ENCODE peak calls at places on chromosome 18, in ten cellular contexts. L is endothelial cell of umbilical vein; C is spleen; S is CD8-positive, alpha-beta memory T cell; J is RWPE2; E is breast epithelium; H is tibial nerve; T is ascending aorta; O is gastrocnemius medialis; V is mesendoderm. M is an unnamed sample. For H3K27me3, H3K36me3 and H3K4me1, the result is how much of the 10 kb centered on the place peaks cover.

GRCh38 chr18:45617284-45617683 is 2.0 kb downstream of the SLC14A2 start:
- DNase-seq in J (peak), V (no peak), E (peak), T (peak), L (no peak), S (no peak), H (peak), O (peak), C (no peak), M (peak)

GRCh38 chr18:10797882-10798281 is 272.1 kb downstream of the NAPG start:
- DNase-seq in C (no peak), H (no peak), O (no peak), J (no peak), L (no peak), E (no peak), T (no peak), V (peak), S (no peak), M (no peak)

GRCh38 chr18:39346916-39347315 is 1781.3 kb upstream of the CELF4 start:
- DNase-seq in V (no peak), O (no peak), J (no peak), E (no peak), T (no peak), H (no peak), C (no peak), S (no peak), L (no peak), M (no peak)

GRCh38 chr18:46555213-46555612 is 101.8 kb downstream of the LOXHD1 start:
- DNase-seq in V (no peak), C (no peak), S (no peak), E (no peak), J (no peak), H (no peak), O (no peak), L (no peak), T (no peak), M (no peak)

GRCh38 chr18:26965206-26965605 is 99.7 kb upstream of the AQP4 start:
- DNase-seq in T (no peak), H (no peak), E (no peak), J (no peak), V (no peak), O (no peak), L (no peak), S (no peak), C (no peak), M (no peak)

GRCh38 chr18:22167091-22167470 is 2.3 kb upstream of the GATA6 start:
- DNase-seq in H (no peak), J (no peak), O (no peak), S (no peak), C (no peak), T (no peak), V (no peak), E (no peak), L (no peak), M (peak)

GRCh38 chr18:9333441-9334350 is 877 bp upstream of the TWSG1 start:
- DNase-seq in T (no peak), V (no peak), E (no peak), H (no peak), C (peak), L (peak), J (no peak), O (peak), S (peak), M (no peak)

GRCh38 chr18:29154758-29155725 is 978.1 kb upstream of the CDH2 start:
- DNase-seq in E (no peak), T (no peak), L (peak), O (no peak), J (peak), S (no peak), C (no peak), H (no peak), V (no peak), M (no peak)

GRCh38 chr18:44679912-44680270 is 797 bp upstream of the SETBP1 start:
- DNase-seq in E (peak), S (peak), O (peak), T (no peak), C (peak), L (peak), H (peak), J (peak), V (peak), M (peak)

GRCh38 chr18:29841631-29842030 is 1200.9 kb downstream of the DSC3 start:
- DNase-seq in O (no peak), J (no peak), H (no peak), T (no peak), C (no peak), L (no peak), V (no peak), S (no peak), E (no peak), M (no peak)

GRCh38 chr18:475202-475624 is 25.3 kb downstream of the COLEC12 start:
- DNase-seq in O (no peak), T (no peak), J (no peak), S (no peak), E (no peak), V (peak), L (peak), H (no peak), C (no peak), M (no peak)

GRCh38 chr18:13179566-13180113 is 38.9 kb upstream of the LDLRAD4 start:
- DNase-seq in S (no peak), V (no peak), E (no peak), O (no peak), C (no peak), T (no peak), J (no peak), H (no peak), L (no peak), M (no peak)

GRCh38 chr18:9446839-9447238 is 28.5 kb upstream of the RALBP1 start:
- DNase-seq in C (no peak), L (no peak), H (no peak), V (no peak), E (no peak), O (no peak), S (no peak), J (no peak), T (no peak), M (no peak)

GRCh38 chr18:46622999-46623398 is 34.0 kb downstream of the LOXHD1 start:
- DNase-seq in V (peak), E (no peak), T (no peak), J (no peak), C (no peak), O (no peak), L (no peak), H (no peak), S (no peak), M (no peak)

GRCh38 chr18:48769006-48769646 is 181.6 kb downstream of the SMAD7 start:
- DNase-seq in E (no peak), H (no peak), L (no peak), O (no peak), S (no peak), T (no peak), J (no peak), V (no peak), C (no peak), M (no peak)

GRCh38 chr18:23740105-23740830 is 51.0 kb downstream of the LAMA3 start:
- DNase-seq in V (no peak), T (no peak), S (no peak), J (no peak), E (no peak), C (no peak), H (no peak), O (no peak), L (no peak), M (no peak)

GRCh38 chr18:24964213-24964612 is 387.8 kb downstream of the ZNF521 start:
- DNase-seq in O (peak), C (no peak), T (no peak), J (no peak), L (no peak), E (no peak), V (peak), S (no peak), H (no peak), M (no peak)

GRCh38 chr18:43893001-43893637 is 615.8 kb upstream of the SYT4 start:
- DNase-seq in T (no peak), C (no peak), J (no peak), L (peak), S (no peak), E (no peak), H (no peak), O (no peak), V (no peak), M (no peak)

GRCh38 chr18:23835506-23835905 is 146.3 kb downstream of the LAMA3 start:
- DNase-seq in S (no peak), V (no peak), O (no peak), J (no peak), C (no peak), T (no peak), L (no peak), E (no peak), H (no peak), M (no peak)

GRCh38 chr18:49585781-49586663 is 24.2 kb downstream of the LIPG start:
- DNase-seq in H (no peak), E (no peak), V (peak), L (no peak), T (no peak), S (no peak), O (no peak), C (no peak), J (no peak), M (no peak)

GRCh38 chr18:13464432-13465125 is 246.0 kb downstream of the LDLRAD4 start:
- DNase-seq in T (peak), O (peak), H (no peak), V (no peak), L (peak), S (peak), J (no peak), E (no peak), C (peak), M (peak)

GRCh38 chr18:10750386-10751035 is 224.7 kb downstream of the NAPG start:
- DNase-seq in J (no peak), V (no peak), C (no peak), H (no peak), L (no peak), O (no peak), E (no peak), T (no peak), S (no peak), M (no peak)

GRCh38 chr18:47729356-47729755 is 201.1 kb downstream of the SMAD2 start:
- DNase-seq in H (no peak), L (no peak), S (no peak), O (no peak), C (peak), V (no peak), J (peak), E (peak), T (no peak), M (no peak)

GRCh38 chr18:11982981-11983380 is 1.7 kb downstream of the IMPA2 start:
- DNase-seq in V (no peak), C (no peak), T (no peak), J (no peak), S (no peak), H (no peak), O (no peak), E (no peak), L (no peak), M (no peak)

GRCh38 chr18:11980148-11980554 is 1.2 kb upstream of the IMPA2 start:
- DNase-seq in S (no peak), E (no peak), C (no peak), V (no peak), T (no peak), O (no peak), J (no peak), L (no peak), H (no peak), M (no peak)

GRCh38 chr18:11981633-11982366 is 493 bp downstream of the IMPA2 start:
- DNase-seq in T (no peak), J (no peak), H (no peak), V (peak), O (peak), S (no peak), E (no peak), L (peak), C (peak), M (peak)

GRCh38 chr18:11980555-11981382 is 538 bp upstream of the IMPA2 start:
- DNase-seq in O (peak), J (peak), H (peak), C (peak), L (peak), V (peak), T (peak), E (peak), S (peak), M (peak)

DNA sequence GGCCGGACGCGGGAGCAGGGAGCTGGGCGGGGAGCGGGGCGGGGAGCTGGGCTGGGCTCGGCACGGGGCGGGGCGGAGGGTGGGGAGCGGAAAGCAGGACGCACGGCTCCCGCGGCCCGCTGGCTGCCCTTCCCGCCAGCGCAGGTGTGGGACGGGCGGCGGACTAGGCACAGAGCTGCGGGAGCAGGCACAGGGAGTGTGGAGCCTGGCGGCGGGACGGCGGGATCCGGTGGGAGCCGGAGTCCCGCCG is at the start of gene IMPA2:
- DNase-seq in L (no peak), C (no peak), V (no peak), J (no peak), S (no peak), H (no peak), E (no peak), O (no peak), T (no peak), M (no peak)
- H3K27me3 ChIP-seq in L (under half), C (under half), V (under half), J (under half), S (under half), H (under half), E (under half), O (under half), T (under half), M (under half)

DNA sequence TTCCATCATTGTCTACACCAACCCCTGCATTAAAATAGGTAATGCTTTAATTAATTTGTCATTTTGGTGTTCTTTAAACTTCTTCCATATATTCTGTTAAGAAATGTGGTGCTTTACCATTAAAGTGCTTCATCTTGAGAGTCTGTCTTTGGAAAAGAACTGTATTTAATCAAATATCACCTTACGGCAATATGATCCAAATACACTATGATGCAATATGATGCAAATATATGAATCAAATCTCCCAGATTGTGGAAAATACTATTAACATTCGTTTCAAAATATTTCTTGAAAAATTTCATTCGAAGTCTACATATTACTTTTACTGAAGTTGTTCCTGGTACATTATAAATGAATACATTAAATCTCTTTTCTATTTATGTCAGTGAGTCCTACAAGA is 23.0 kb downstream of the VPS4B start:
- DNase-seq in E (no peak), V (no peak), C (no peak), H (no peak), J (no peak), T (no peak), S (no peak), L (no peak), O (no peak), M (no peak)
- H3K36me3 ChIP-seq in E (under half), V (under half), C (half or more), H (under half), J (half or more), T (half or more), S (under half), L (under half), O (half or more), M (half or more)

GRCh38 chr18:66707473-66707872 is 103.6 kb upstream of the CDH19 start:
- DNase-seq in E (no peak), C (no peak), O (no peak), V (no peak), L (no peak), T (no peak), S (no peak), H (no peak), J (no peak), M (no peak)
- H3K4me1 ChIP-seq in E (under half), C (under half), O (under half), V (under half), L (under half), T (under half), S (under half), H (under half), J (under half), M (under half)

GRCh38 chr18:6982398-6982797 is 135.2 kb downstream of the LAMA1 start:
- DNase-seq in J (no peak), E (no peak), C (no peak), L (no peak), V (peak), O (no peak), S (no peak), T (no peak), H (no peak), M (no peak)
- H3K27me3 ChIP-seq in J (under half), E (under half), C (under half), L (under half), V (under half), O (under half), S (under half), T (under half), H (under half), M (under half)

DNA sequence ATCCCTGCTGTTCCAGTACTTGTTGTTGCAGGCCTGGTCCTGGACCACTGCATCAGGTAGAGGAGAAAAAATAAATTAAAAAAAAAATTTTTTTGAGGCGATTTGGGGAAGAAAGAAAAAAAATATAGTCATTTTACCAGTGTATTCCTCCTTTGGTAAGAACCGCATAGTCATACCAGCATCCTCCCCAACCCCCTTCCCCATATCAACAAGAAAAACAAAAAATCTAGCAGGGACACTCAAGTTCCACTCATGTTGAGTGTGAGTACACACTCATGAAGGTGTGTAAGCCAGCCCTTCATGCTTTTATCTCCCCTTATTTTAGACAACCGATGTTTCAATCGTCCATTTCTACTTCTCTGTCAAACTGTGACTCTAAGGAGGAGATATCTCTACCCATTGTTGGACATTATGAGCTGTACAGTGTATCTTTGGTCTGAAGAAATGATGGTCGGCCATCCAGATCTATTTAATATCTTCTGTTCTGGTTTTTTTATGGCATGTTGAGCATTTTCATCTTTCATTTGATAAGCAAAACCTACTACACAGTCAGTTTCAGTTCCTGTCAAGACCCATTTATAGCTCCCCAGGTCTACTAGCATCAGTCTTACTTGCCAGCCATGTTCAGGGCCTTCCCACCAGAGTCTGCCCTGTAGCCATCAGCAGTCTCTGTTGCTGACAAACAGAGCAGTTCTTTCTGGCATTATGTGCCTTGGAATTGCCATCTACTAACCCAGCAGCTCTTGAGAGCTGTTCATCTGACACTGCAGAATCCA is 20.0 kb downstream of the ELP2 start:
- DNase-seq in V (no peak), J (no peak), E (no peak), S (no peak), T (no peak), C (no peak), H (no peak), O (no peak), L (no peak), M (no peak)
- H3K36me3 ChIP-seq in V (under half), J (half or more), E (under half), S (under half), T (half or more), C (half or more), H (under half), O (half or more), L (under half), M (half or more)

GRCh38 chr18:41870191-41870590 is 84.8 kb upstream of the PIK3C3 start:
- DNase-seq in L (no peak), V (no peak), T (no peak), C (no peak), J (no peak), O (no peak), S (no peak), E (no peak), H (no peak), M (no peak)
- H3K4me1 ChIP-seq in L (under half), V (under half), T (under half), C (under half), J (under half), O (under half), S (under half), E (under half), H (under half), M (under half)

DNA sequence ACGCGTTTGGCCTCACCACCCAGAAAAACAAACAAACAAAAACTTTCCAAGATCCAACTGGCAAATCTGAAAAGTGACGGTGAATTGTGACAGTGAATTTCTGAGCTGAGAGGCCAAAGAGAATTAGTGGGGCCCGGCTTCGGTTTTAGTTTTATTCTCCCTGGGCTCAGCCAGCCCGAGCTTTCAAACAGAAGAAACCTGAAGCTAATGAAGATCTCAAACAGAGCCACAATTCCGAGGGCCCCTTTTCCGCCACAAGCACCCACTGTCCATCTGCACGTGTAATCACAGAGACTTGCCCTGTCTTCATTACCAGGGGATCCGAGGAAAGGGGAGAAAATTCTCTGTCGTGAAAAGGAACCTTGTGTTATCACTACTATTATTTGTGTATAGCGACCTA is 4.2 kb upstream of the ONECUT2 start:
- DNase-seq in V (peak), H (no peak), T (no peak), O (no peak), C (no peak), L (no peak), J (no peak), E (no peak), S (no peak), M (no peak)
- H3K27me3 ChIP-seq in V (under half), H (under half), T (under half), O (half or more), C (half or more), L (half or more), J (half or more), E (half or more), S (half or more), M (half or more)

DNA sequence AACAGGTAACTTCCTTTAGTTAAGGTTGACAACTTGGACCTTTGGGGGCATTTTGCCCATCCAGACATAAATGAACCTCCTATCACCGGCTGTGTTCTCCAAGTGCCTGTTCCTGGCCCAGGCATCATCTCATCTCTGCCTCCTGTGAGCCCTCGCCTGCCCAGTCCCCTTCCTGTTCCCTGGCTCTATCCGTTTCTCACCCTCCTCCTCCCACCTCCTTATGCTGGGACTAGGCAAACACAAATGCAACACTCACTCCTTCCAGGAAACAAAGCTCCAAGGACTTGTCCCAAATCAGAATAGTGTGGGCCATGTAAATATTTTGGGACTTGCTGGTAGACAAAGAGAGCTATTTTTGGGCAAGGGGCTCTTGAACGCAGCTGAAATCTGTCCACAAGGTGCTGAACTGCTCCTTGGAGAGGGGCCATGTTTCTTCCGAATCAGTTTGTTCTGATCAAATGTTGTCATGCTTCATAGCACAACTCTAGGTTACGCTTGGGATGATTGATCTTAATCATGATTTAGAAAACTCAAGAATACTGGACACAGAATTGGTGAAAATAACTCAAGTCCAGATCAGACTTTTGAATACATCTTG is 25.3 kb downstream of the MBP start:
- DNase-seq in S (no peak), O (peak), V (no peak), T (no peak), H (no peak), E (no peak), L (no peak), C (no peak), J (no peak), M (no peak)
- H3K36me3 ChIP-seq in S (under half), O (under half), V (under half), T (under half), H (under half), E (under half), L (under half), C (under half), J (under half), M (under half)

M was measured in heart right ventricle.